ENCODE peak calls at places on chromosomes 2 and 18, in seven cellular contexts. U, T, D, X, G, O and M are unnamed samples.

GRCh38 chr2:122156101-122156500 is 400.6 kb downstream of the TSN start:
- DNase-seq in U (no peak), T (no peak), D (no peak), X (no peak), G (no peak), O (no peak), M (no peak)

GRCh38 chr18:3511980-3512379 is 62.0 kb downstream of the TGIF1 start:
- DNase-seq in U (no peak), T (peak), D (no peak), X (no peak), G (no peak), O (no peak), M (no peak)

GRCh38 chr2:188381614-188382013 is 89.9 kb downstream of the GULP1 start:
- DNase-seq in U (no peak), T (peak), D (no peak), X (no peak), G (no peak), O (no peak), M (no peak)

GRCh38 chr2:138421971-138422335 is 79.6 kb upstream of the SPOPL start:
- DNase-seq in U (no peak), T (peak), D (no peak), X (no peak), G (no peak), O (no peak), M (no peak)

GRCh38 chr18:45650321-45650720 is 35.0 kb downstream of the SLC14A2 start:
- DNase-seq in U (no peak), T (no peak), D (no peak), X (no peak), G (no peak), O (no peak), M (no peak)

GRCh38 chr2:218128781-218129478 is 3.1 kb downstream of the CXCR2 start:
- DNase-seq in U (no peak), T (no peak), D (no peak), X (no peak), G (no peak), O (no peak), M (no peak)

GRCh38 chr2:228516019-228516418 is 334.5 kb upstream of the SPHKAP start:
- DNase-seq in U (no peak), T (no peak), D (no peak), X (no peak), G (no peak), O (no peak), M (no peak)

GRCh38 chr2:234730066-234730640 is 221.7 kb upstream of the SH3BP4 start:
- DNase-seq in U (no peak), T (no peak), D (no peak), X (no peak), G (no peak), O (no peak), M (no peak)

GRCh38 chr2:172606285-172606684 is 50.4 kb downstream of the PDK1 start:
- DNase-seq in U (no peak), T (no peak), D (no peak), X (no peak), G (no peak), O (no peak), M (no peak)

GRCh38 chr2:231190531-231191197 is 7.8 kb upstream of the ARMC9 start:
- DNase-seq in U (peak), T (no peak), D (no peak), X (peak), G (no peak), O (peak), M (peak)

GRCh38 chr18:26470011-26470637 is 78.2 kb downstream of the KCTD1 start:
- DNase-seq in U (no peak), T (no peak), D (no peak), X (no peak), G (no peak), O (no peak), M (no peak)

DNA sequence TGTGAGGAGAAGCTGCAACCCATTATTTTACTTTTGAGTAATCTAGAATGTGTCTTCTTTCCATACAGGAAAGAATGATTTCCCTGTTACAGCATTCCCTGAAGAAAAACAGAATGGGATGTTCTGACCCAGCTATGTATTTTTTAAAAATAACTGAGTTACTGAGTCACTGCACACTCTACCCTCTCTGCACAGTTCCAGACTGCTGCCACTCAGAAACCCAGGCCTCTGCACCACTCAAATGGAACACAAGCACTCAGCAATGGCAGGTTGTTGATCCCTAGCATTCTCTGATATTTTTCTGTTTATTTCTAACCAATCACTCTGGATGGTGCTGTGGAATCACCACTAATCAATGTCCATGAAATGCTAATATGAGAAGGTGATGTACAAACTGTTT is 1300.0 kb upstream of the FAM98A start:
- DNase-seq in U (no peak), T (no peak), D (no peak), X (no peak), G (no peak), O (no peak), M (no peak)
- TF ChIP-seq EP300 in U (no peak), T (no peak), D (no peak), X (no peak), G (no peak), O (no peak), M (no peak)

GRCh38 chr2:85600235-85600575 is 2.3 kb downstream of the TMEM150A start:
- DNase-seq in U (no peak), T (no peak), D (no peak), X (peak), G (no peak), O (no peak), M (no peak)
- TF ChIP-seq POLR2A in U (no peak), T (no peak), D (no peak), X (no peak), G (no peak), O (no peak), M (no peak)

GRCh38 chr2:192203876-192204275 is 9.1 kb upstream of the TMEFF2 start:
- DNase-seq in U (no peak), T (no peak), D (no peak), X (no peak), G (no peak), O (no peak), M (no peak)

DNA sequence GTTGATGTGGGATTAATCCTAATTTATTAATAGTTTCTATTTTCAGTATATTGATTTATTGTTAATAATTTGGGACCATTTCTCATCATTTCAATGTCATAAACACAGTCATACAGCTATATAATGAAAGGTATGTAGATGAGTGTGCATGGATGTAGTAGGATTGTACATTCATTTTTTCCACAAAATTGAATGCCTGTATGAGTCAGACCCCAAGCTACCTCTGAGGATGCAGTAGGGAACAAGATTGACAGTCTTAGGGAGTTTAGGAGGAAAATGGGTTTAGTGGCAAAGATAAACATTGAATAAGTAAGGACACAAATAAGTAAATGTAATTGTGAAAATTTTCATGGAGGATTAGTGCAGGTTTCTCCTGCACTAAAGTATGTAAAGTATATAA is 14.1 kb upstream of the TMEFF2 start:
- DNase-seq in U (no peak), T (no peak), D (no peak), X (no peak), G (no peak), O (no peak), M (no peak)
- TF ChIP-seq EP300 in U (no peak), T (no peak), D (no peak), X (no peak), G (no peak), O (no peak), M (no peak)

GRCh38 chr2:216679658-216680024 is 15.7 kb downstream of the IGFBP5 start:
- DNase-seq in U (no peak), T (no peak), D (no peak), X (peak), G (no peak), O (peak), M (no peak)
- TF ChIP-seq POLR2A in U (no peak), T (no peak), D (no peak), X (no peak), G (no peak), O (no peak), M (no peak)

GRCh38 chr2:216553093-216553478 is 54.4 kb downstream of the RPL37A start:
- DNase-seq in U (no peak), T (no peak), D (no peak), X (no peak), G (no peak), O (no peak), M (no peak)
- TF ChIP-seq EP300 in U (no peak), T (no peak), D (no peak), X (no peak), G (no peak), O (no peak), M (no peak)

DNA sequence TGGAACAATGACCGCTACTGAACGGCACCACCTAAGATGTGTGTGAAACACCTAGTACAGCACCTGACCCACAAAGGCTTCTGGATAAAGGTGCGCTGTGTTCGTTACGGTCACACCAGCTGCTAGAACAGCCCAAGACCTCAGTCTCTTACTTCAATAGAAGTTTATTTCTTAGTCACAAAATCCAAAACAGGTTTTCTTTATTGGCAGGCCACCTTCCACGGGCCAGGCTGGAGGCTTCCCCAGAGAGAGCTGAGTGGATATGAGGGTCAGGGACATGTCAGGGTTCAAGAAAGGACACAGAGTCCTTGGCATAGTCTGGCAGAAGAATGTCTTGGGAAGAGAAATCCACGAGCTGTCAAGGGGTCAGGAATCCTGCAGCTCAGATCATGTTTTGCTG is 92.2 kb downstream of the COL6A3 start:
- DNase-seq in U (no peak), T (no peak), D (no peak), X (no peak), G (no peak), O (peak), M (no peak)
- TF ChIP-seq POLR2A in U (no peak), T (no peak), D (no peak), X (no peak), G (no peak), O (no peak), M (no peak)

GRCh38 chr2:30706534-30707303 is 100.5 kb downstream of the CAPN13 start:
- DNase-seq in U (peak), T (peak), D (peak), X (peak), G (peak), O (peak), M (peak)
- TF ChIP-seq EP300 in U (no peak), T (no peak), D (no peak), X (no peak), G (no peak), O (no peak), M (no peak)

GRCh38 chr2:120526047-120526562 is 180.2 kb downstream of the INHBB start:
- DNase-seq in U (no peak), T (no peak), D (no peak), X (no peak), G (no peak), O (no peak), M (no peak)
- TF ChIP-seq POLR2A in U (no peak), T (no peak), D (no peak), X (no peak), G (no peak), O (no peak), M (no peak)